ENCODE peak calls at places on chromosome 21, in five cellular contexts. M is uterus, L is AG04450, Q is GM13977, Z is coronary artery. F is an unnamed sample.

GRCh38 chr21:33380483-33380998 is 22.7 kb upstream of the IFNGR2 start:
- DNase-seq in M (peak; percentile 89), L (no peak), Q (peak; percentile 49), Z (peak; percentile 97), F (no peak)

GRCh38 chr21:43739648-43740435 is 20.9 kb downstream of the PDXK start:
- DNase-seq in M (no peak), L (no peak), Q (no peak), Z (no peak), F (no peak)

GRCh38 chr21:34307991-34308532 is 55.7 kb upstream of the KCNE2 start:
- DNase-seq in M (no peak), L (no peak), Q (no peak), Z (no peak), F (no peak)

GRCh38 chr21:42559326-42559725 is 45.7 kb downstream of the SLC37A1 start:
- DNase-seq in M (no peak), L (no peak), Q (no peak), Z (no peak), F (no peak)

GRCh38 chr21:28752131-28752530 is 240.5 kb downstream of the LTN1 start:
- DNase-seq in M (no peak), L (no peak), Q (no peak), Z (no peak), F (no peak)

GRCh38 chr21:41817228-41817627 is 50.4 kb upstream of the RIPK4 start:
- DNase-seq in M (no peak), L (peak; percentile 44), Q (peak; percentile 86), Z (peak; percentile 72), F (peak; percentile 56)

GRCh38 chr21:29829514-29830255 is 110.1 kb downstream of the GRIK1 start:
- DNase-seq in M (no peak), L (no peak), Q (no peak), Z (no peak), F (no peak)

GRCh38 chr21:18547347-18547746 is 143.8 kb upstream of the TMPRSS15 start:
- DNase-seq in M (no peak), L (no peak), Q (no peak), Z (no peak), F (no peak)

GRCh38 chr21:26795398-26795790 is 49.8 kb downstream of the ADAMTS1 start:
- DNase-seq in M (no peak), L (no peak), Q (no peak), Z (no peak), F (no peak)

GRCh38 chr21:42806489-42807140 is 72.7 kb downstream of the WDR4 start:
- DNase-seq in M (no peak), L (no peak), Q (no peak), Z (no peak), F (no peak)

GRCh38 chr21:42847726-42848125 is 31.6 kb downstream of the WDR4 start:
- DNase-seq in M (no peak), L (no peak), Q (no peak), Z (no peak), F (no peak)

GRCh38 chr21:30126575-30126974 is 40.0 kb downstream of the CLDN17 start:
- DNase-seq in M (no peak), L (no peak), Q (no peak), Z (no peak), F (no peak)

GRCh38 chr21:33308586-33309490 is 15.9 kb upstream of the IFNAR1 start:
- DNase-seq in M (no peak), L (no peak), Q (no peak), Z (no peak), F (no peak)

GRCh38 chr21:41247976-41248545 is 68.5 kb upstream of the FAM3B start:
- DNase-seq in M (no peak), L (no peak), Q (peak; percentile 17), Z (no peak), F (no peak)

GRCh38 chr21:14879458-14879857 is 185.3 kb downstream of the NRIP1 start:
- DNase-seq in M (no peak), L (no peak), Q (no peak), Z (no peak), F (no peak)

GRCh38 chr21:14881863-14882262 is 182.9 kb downstream of the NRIP1 start:
- DNase-seq in M (no peak), L (no peak), Q (no peak), Z (no peak), F (no peak)

GRCh38 chr21:14883351-14883750 is 181.4 kb downstream of the NRIP1 start:
- DNase-seq in M (no peak), L (no peak), Q (no peak), Z (no peak), F (no peak)

GRCh38 chr21:14878971-14879370 is 185.8 kb downstream of the NRIP1 start:
- DNase-seq in M (no peak), L (no peak), Q (no peak), Z (no peak), F (no peak)

DNA sequence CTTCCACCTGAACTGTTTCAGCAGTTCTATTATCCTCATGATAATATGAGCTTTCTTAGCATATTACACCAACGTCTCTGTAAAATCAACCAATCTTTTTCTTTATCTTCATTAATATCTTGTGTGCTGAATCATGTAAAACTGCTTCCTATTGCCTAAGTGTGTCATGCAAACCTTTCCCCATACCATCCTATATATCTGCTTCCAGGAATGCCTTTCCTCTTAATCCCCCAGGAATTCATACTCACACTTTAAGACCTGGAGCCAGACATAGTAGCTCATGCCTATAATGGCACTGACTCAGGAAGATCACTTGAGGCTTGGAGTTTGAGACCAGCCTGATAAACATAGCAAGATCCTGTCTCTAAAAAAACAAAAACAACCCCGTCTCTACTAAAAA is 183.9 kb downstream of the NRIP1 start:
- DNase-seq in M (no peak), L (no peak), Q (no peak), Z (no peak), F (no peak)
- TF ChIP-seq CTCF in M (no peak), L (no peak), Q (no peak), Z (no peak), F (no peak)

GRCh38 chr21:39388811-39389155 is 39.9 kb upstream of the HMGN1 start:
- DNase-seq in M (no peak), L (no peak), Q (no peak), Z (no peak), F (no peak)

GRCh38 chr21:39386899-39387298 is 38.0 kb upstream of the HMGN1 start:
- DNase-seq in M (no peak), L (no peak), Q (no peak), Z (no peak), F (no peak)

GRCh38 chr21:39386194-39386593 is 37.3 kb upstream of the HMGN1 start:
- DNase-seq in M (peak; percentile 43), L (no peak), Q (no peak), Z (no peak), F (no peak)

GRCh38 chr21:39387461-39388037 is 38.7 kb upstream of the HMGN1 start:
- DNase-seq in M (peak; percentile 92), L (peak; percentile 72), Q (peak; percentile 97), Z (peak; percentile 90), F (peak; percentile 89)

GRCh38 chr21:39388038-39388810 is 39.3 kb upstream of the HMGN1 start:
- DNase-seq in M (peak; percentile 89), L (no peak), Q (peak; percentile 89), Z (peak; percentile 87), F (peak; percentile 88)
- TF ChIP-seq CTCF in M (peak; percentile 93), L (peak; percentile 86), Q (peak; percentile 97), Z (peak; percentile 90), F (peak; percentile 96)

GRCh38 chr21:46369520-46370235 is 45.7 kb downstream of the PCNT start:
- DNase-seq in M (no peak), L (no peak), Q (no peak), Z (no peak), F (no peak)

GRCh38 chr21:46374761-46375389 is 50.9 kb downstream of the PCNT start:
- DNase-seq in M (no peak), L (no peak), Q (no peak), Z (no peak), F (no peak)

GRCh38 chr21:46371204-46372013 is 47.5 kb downstream of the PCNT start:
- DNase-seq in M (no peak), L (no peak), Q (peak; percentile 64), Z (no peak), F (no peak)

GRCh38 chr21:46368533-46369285 is 44.8 kb downstream of the PCNT start:
- DNase-seq in M (no peak), L (no peak), Q (peak; percentile 90), Z (no peak), F (no peak)

DNA sequence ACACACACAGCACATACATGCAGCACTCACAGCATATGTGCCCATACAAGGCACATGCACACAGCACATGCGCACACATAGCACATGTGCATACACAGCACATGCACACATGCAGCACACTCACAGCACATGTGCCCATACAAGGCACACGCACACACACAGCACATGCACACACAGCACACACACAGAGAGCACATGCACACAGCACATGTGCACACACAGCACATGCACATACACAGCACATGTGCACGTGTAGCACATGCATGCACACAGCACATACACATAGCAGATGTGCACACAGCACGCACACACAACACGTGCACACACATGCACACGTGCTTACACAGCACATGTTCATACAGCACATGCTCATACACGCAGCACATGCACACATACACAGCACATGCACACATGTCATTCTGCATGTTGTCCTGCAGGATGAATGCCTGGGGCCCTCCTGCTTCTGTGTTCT is 48.1 kb downstream of the PCNT start:
- DNase-seq in M (no peak), L (no peak), Q (no peak), Z (no peak), F (no peak)
- TF ChIP-seq CTCF in M (no peak), L (no peak), Q (no peak), Z (no peak), F (no peak)

GRCh38 chr21:19922122-19922521 is 1076.1 kb upstream of the NCAM2 start:
- DNase-seq in M (no peak), L (no peak), Q (no peak), Z (no peak), F (no peak)
- TF ChIP-seq CTCF in M (no peak), L (no peak), Q (no peak), Z (no peak), F (no peak)

GRCh38 chr21:15729674-15730483 is at the start of gene USP25:
- DNase-seq in M (peak; percentile 87), L (no peak), Q (peak; percentile 96), Z (peak; percentile 91), F (peak; percentile 87)
- TF ChIP-seq CTCF in M (no peak), L (no peak), Q (peak; percentile 67), Z (no peak), F (peak; percentile 17)

GRCh38 chr21:38170283-38170682 is 86.5 kb upstream of the KCNJ15 start:
- DNase-seq in M (no peak), L (no peak), Q (no peak), Z (no peak), F (no peak)
- TF ChIP-seq CTCF in M (no peak), L (peak; percentile 43), Q (peak; percentile 66), Z (no peak), F (peak; percentile 30)

GRCh38 chr21:45152265-45152746 is 77.9 kb downstream of the ADARB1 start:
- DNase-seq in M (no peak), L (no peak), Q (peak; percentile 85), Z (peak; percentile 66), F (no peak)
- TF ChIP-seq CTCF in M (no peak), L (no peak), Q (peak; percentile 78), Z (no peak), F (peak; percentile 23)

DNA sequence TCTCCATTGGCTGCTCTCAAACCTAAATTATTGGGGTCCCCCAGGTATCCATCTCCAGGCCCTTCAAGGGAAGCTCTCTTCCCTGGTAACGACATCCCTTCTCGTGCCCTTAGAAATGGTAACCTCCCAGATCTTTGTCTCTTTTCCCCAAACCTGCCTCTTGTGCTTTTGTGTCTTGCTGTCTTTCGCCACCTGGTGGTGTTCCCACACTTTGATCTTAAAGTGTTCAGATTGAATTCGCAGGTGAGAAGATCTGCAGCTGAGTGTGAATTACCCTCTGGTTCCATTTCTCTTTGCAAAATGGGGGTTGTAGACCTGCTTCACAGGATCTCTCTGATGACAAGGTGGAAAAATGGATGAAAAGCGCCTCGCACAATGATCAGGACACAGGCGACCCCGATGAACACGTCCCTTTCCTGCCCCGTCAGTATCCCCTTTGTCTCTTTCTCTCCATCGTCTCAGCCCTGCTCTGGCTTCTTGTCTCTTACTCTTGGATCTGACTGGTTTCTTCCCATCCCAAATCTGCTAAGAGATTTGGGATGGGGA is 53.1 kb downstream of the DOP1B start:
- DNase-seq in M (peak; percentile 35), L (peak; percentile 56), Q (peak; percentile 54), Z (no peak), F (no peak)
- TF ChIP-seq CTCF in M (no peak), L (peak; percentile 63), Q (peak; percentile 64), Z (no peak), F (peak; percentile 68)